ENCODE peak calls at places on chromosomes 2 and 18, in five cellular contexts. H is KBM-7, Y is epithelial cell of esophagus, Q is hepatocyte, X is fibroblast of the aortic adventitia. S is an unnamed sample.

GRCh38 chr2:32479224-32479623 is 122.4 kb downstream of the BIRC6 start:
- DNase-seq in X (peak; percentile 29), H (no peak), Q (no peak), Y (peak; percentile 9), S (no peak)

GRCh38 chr18:44786697-44787096 is 106.0 kb downstream of the SETBP1 start:
- DNase-seq in X (no peak), Y (no peak), Q (no peak), H (no peak), S (no peak)

GRCh38 chr2:60158262-60158661 is 395.2 kb downstream of the BCL11A start:
- DNase-seq in Y (no peak), Q (no peak), X (no peak), H (no peak), S (no peak)

GRCh38 chr2:196427996-196428634 is 211.4 kb upstream of the CCDC150 start:
- DNase-seq in H (peak; percentile 24), X (peak; percentile 16), Y (no peak), Q (no peak), S (no peak)

GRCh38 chr2:99488999-99489757 is 639 bp downstream of the REV1 start:
- DNase-seq in Y (peak; percentile 45), H (peak; percentile 47), X (peak; percentile 43), Q (peak; percentile 85), S (peak; percentile 57)

GRCh38 chr2:120508581-120509041 is 162.7 kb downstream of the INHBB start:
- DNase-seq in X (peak; percentile 81), H (no peak), Y (peak; percentile 69), Q (no peak), S (no peak)

GRCh38 chr2:20661028-20661980 is 5.6 kb upstream of the GDF7 start:
- DNase-seq in X (peak; percentile 85), Y (peak; percentile 92), Q (peak; percentile 78), H (peak; percentile 86), S (peak; percentile 72)

GRCh38 chr2:183207110-183207509 is 82.9 kb downstream of the NUP35 start:
- DNase-seq in H (peak; percentile 13), Y (no peak), X (peak; percentile 66), Q (no peak), S (no peak)

GRCh38 chr2:74188018-74188601 is 9.4 kb upstream of the MOB1A start:
- DNase-seq in Q (peak; percentile 8), Y (peak; percentile 99), X (peak; percentile 63), H (no peak), S (no peak)

GRCh38 chr2:164705412-164706167 is 84.3 kb upstream of the GRB14 start:
- DNase-seq in Y (no peak), X (no peak), H (no peak), Q (no peak), S (no peak)

GRCh38 chr2:152407204-152407721 is 72.3 kb downstream of the FMNL2 start:
- DNase-seq in X (peak; percentile 66), H (no peak), Y (peak; percentile 67), Q (peak; percentile 70), S (peak; percentile 50)

GRCh38 chr2:200985806-200986205 is 22.3 kb upstream of the ORC2 start:
- DNase-seq in H (no peak), Y (no peak), Q (no peak), X (peak; percentile 91), S (no peak)

GRCh38 chr2:102485151-102485769 is 12.2 kb downstream of the SLC9A4 start:
- DNase-seq in Y (no peak), Q (no peak), X (peak; percentile 46), H (no peak), S (no peak)

GRCh38 chr18:68843467-68844089 is 45.7 kb downstream of the CCDC102B start:
- DNase-seq in Q (no peak), H (no peak), X (peak; percentile 15), Y (no peak), S (no peak)

GRCh38 chr2:43898134-43898957 is 59.6 kb downstream of the ABCG8 start:
- DNase-seq in H (no peak), Y (peak; percentile 23), Q (peak; percentile 40), X (no peak), S (no peak)

GRCh38 chr2:173657996-173658717 is 303.5 kb downstream of the CDCA7 start:
- DNase-seq in Q (peak; percentile 56), H (no peak), Y (peak; percentile 96), X (peak; percentile 92), S (peak; percentile 28)

GRCh38 chr18:77113361-77114069 is 19.1 kb downstream of the MBP start:
- DNase-seq in X (no peak), H (no peak), Y (no peak), Q (no peak), S (no peak)

GRCh38 chr18:37398248-37398920 is 167.2 kb downstream of the CELF4 start:
- DNase-seq in X (no peak), Y (no peak), H (no peak), Q (no peak), S (no peak)

GRCh38 chr2:216536725-216537124 is 38.1 kb downstream of the RPL37A start:
- DNase-seq in H (no peak), Q (peak; percentile 53), X (no peak), Y (no peak), S (no peak)

GRCh38 chr2:100730290-100730868 is 89.6 kb upstream of the NPAS2 start:
- DNase-seq in H (peak; percentile 47), X (peak; percentile 85), Q (peak; percentile 54), Y (peak; percentile 84), S (peak; percentile 76)

S was measured in Calu3.